ENCODE peak calls at places on chromosome 13, in ten cellular contexts. X is testis, P is psoas muscle, E is AG09319, H is HFF-Myc, O is mesothelial cell of epicardium, B is Calu3, L is choroid plexus epithelial cell, J is endothelial cell, A is esophagus muscularis mucosa. C is an unnamed sample.

GRCh38 chr13:49821216-49821820 is 28.8 kb upstream of the KPNA3 start:
- DNase-seq in X (no peak), P (no peak), E (no peak), H (no peak), O (no peak), B (no peak), L (no peak), J (no peak), A (no peak), C (no peak)

GRCh38 chr13:74132768-74133656 is 1.2 kb downstream of the KLF12 start:
- DNase-seq in X (peak; percentile 33), P (peak; percentile 60), E (no peak), H (no peak), O (peak; percentile 47), B (no peak), L (peak; percentile 68), J (peak; percentile 38), A (no peak), C (peak; percentile 45)

GRCh38 chr13:49840667-49841066 is 48.2 kb upstream of the KPNA3 start:
- DNase-seq in X (no peak), P (no peak), E (no peak), H (no peak), O (no peak), B (no peak), L (no peak), J (no peak), A (no peak), C (no peak)

GRCh38 chr13:51614350-51614786 is 30.1 kb downstream of the WDFY2 start:
- DNase-seq in X (no peak), P (peak; percentile 52), E (no peak), H (no peak), O (no peak), B (no peak), L (no peak), J (peak; percentile 29), A (no peak), C (no peak)

GRCh38 chr13:94988654-94989053 is 276.3 kb upstream of the SOX21 start:
- DNase-seq in X (no peak), P (no peak), E (no peak), H (no peak), O (no peak), B (no peak), L (peak; percentile 47), J (no peak), A (no peak), C (no peak)

GRCh38 chr13:34756572-34756971 is 185.5 kb upstream of the NBEA start:
- DNase-seq in X (no peak), P (no peak), E (no peak), H (no peak), O (no peak), B (no peak), L (no peak), J (no peak), A (no peak), C (no peak)

GRCh38 chr13:51192348-51192747 is 29.9 kb upstream of the FAM124A start:
- DNase-seq in X (no peak), P (no peak), E (no peak), H (no peak), O (no peak), B (no peak), L (peak; percentile 15), J (no peak), A (peak; percentile 17), C (no peak)

GRCh38 chr13:51221674-51222509 is at the start of gene FAM124A:
- DNase-seq in X (no peak), P (peak; percentile 59), E (no peak), H (no peak), O (peak; percentile 71), B (peak; percentile 63), L (peak; percentile 21), J (peak; percentile 71), A (no peak), C (peak; percentile 80)

GRCh38 chr13:73933795-73934194 is 200.4 kb downstream of the KLF12 start:
- DNase-seq in X (no peak), P (no peak), E (no peak), H (no peak), O (no peak), B (no peak), L (no peak), J (no peak), A (no peak), C (no peak)

GRCh38 chr13:103640617-103641016 is 574.4 kb upstream of the SLC10A2 start:
- DNase-seq in X (no peak), P (no peak), E (no peak), H (no peak), O (no peak), B (no peak), L (peak; percentile 32), J (no peak), A (no peak), C (no peak)

GRCh38 chr13:29501674-29502073 is 93.8 kb downstream of the SLC7A1 start:
- DNase-seq in X (no peak), P (no peak), E (no peak), H (no peak), O (no peak), B (no peak), L (no peak), J (no peak), A (no peak), C (no peak)

DNA sequence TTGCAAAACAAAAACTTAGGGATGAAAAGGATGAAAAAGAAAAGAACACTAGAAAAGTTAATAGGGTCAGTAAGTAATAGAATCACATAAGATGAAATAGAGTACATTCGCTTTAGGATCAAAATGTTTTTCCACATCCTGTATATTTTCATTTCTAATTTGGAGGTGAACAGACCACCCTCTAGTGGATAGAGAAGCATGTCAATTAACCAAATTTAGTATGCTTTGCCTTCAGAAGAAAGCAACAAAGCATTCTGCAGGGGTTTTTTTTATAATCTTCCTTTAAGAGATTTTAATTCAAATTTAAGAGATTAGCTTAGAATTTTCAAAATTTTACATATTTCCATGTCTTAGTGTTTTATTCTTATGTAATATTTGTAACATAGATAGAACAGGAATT is 610.9 kb upstream of the SGCG start:
- DNase-seq in X (no peak), P (no peak), E (no peak), H (no peak), O (no peak), B (no peak), L (no peak), J (no peak), A (no peak), C (no peak)
- TF ChIP-seq CTCF in X (no peak), P (no peak), E (no peak), H (no peak), O (no peak), B (no peak), L (no peak), J (no peak), A (no peak), C (no peak)

GRCh38 chr13:80180745-80181144 is 160.2 kb downstream of the SPRY2 start:
- DNase-seq in X (no peak), P (no peak), E (no peak), H (no peak), O (no peak), B (no peak), L (no peak), J (no peak), A (no peak), C (no peak)
- TF ChIP-seq CTCF in X (no peak), P (no peak), E (no peak), H (no peak), O (no peak), B (no peak), L (no peak), J (no peak), A (no peak), C (no peak)

GRCh38 chr13:32414580-32414979 is 13.3 kb downstream of the N4BP2L1 start:
- DNase-seq in X (no peak), P (no peak), E (no peak), H (no peak), O (no peak), B (no peak), L (no peak), J (no peak), A (no peak), C (no peak)

GRCh38 chr13:32419862-32420261 is 8.1 kb downstream of the N4BP2L1 start:
- DNase-seq in X (no peak), P (no peak), E (no peak), H (no peak), O (no peak), B (no peak), L (no peak), J (no peak), A (no peak), C (no peak)

GRCh38 chr13:32417995-32418394 is 9.9 kb downstream of the N4BP2L1 start:
- DNase-seq in X (no peak), P (no peak), E (no peak), H (no peak), O (no peak), B (no peak), L (no peak), J (no peak), A (no peak), C (no peak)

GRCh38 chr13:32413284-32413683 is 14.6 kb downstream of the N4BP2L1 start:
- DNase-seq in X (no peak), P (no peak), E (no peak), H (no peak), O (no peak), B (no peak), L (no peak), J (no peak), A (no peak), C (no peak)

DNA sequence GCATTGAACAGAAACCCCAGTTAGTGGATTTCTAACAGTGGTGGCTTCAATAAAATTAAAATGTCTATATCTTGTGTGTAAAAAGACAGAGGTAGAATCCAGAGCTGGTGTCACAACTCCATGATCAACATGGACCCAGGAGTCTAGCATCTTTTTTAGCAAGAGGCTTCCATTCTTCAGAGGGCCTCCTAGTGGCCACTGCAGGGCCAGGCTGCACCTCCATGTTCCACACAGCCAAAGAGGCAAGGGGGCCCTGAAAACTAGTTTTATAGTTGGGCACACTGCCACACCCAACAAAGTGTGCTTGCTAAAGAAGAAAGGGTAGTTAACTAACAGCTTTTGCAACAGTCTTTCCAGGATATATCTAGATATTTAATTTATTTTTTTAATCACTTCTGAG is 12.9 kb downstream of the N4BP2L1 start:
- DNase-seq in X (no peak), P (no peak), E (no peak), H (no peak), O (no peak), B (peak; percentile 10), L (peak; percentile 47), J (peak; percentile 37), A (no peak), C (no peak)
- TF ChIP-seq CTCF in X (no peak), P (no peak), E (peak; percentile 44), H (peak; percentile 80), O (no peak), B (peak; percentile 33), L (peak; percentile 84), J (peak; percentile 56), A (no peak), C (peak; percentile 50)

GRCh38 chr13:98869408-98870090 is 108.3 kb downstream of the DOCK9 start:
- DNase-seq in X (peak; percentile 19), P (no peak), E (no peak), H (no peak), O (no peak), B (no peak), L (peak; percentile 20), J (no peak), A (no peak), C (no peak)
- TF ChIP-seq CTCF in X (no peak), P (no peak), E (no peak), H (peak; percentile 11), O (no peak), B (no peak), L (peak; percentile 29), J (peak; percentile 65), A (peak; percentile 10), C (no peak)

GRCh38 chr13:107138468-107138867 is 570.5 kb upstream of the ARGLU1 start:
- DNase-seq in X (no peak), P (no peak), E (no peak), H (no peak), O (no peak), B (no peak), L (no peak), J (no peak), A (no peak), C (no peak)
- TF ChIP-seq CTCF in X (no peak), P (no peak), E (no peak), H (no peak), O (no peak), B (no peak), L (no peak), J (no peak), A (no peak), C (no peak)

C was measured in nephron progenitor cell.